ENCODE peak calls at places on chromosomes 4 and X, in four cellular contexts. One of them, this sample, is unnamed.
A peak's percentile ranks its signal among the peaks of the same experiment; 100 is the strongest.

GRCh38 chr4:188439641-188440311 is 300.5 kb downstream of the TRIML1 start:
- DNase-seq in SJSA1: no peak
- DNase-seq in CD8-positive, alpha-beta T cell: no peak
- DNase-seq in cardiac muscle cell: peak; percentile 13
- DNase-seq in this sample: no peak

GRCh38 chrX:30906726-30907125 is 17.7 kb upstream of the TAB3 start:
- DNase-seq in cardiac muscle cell: peak; percentile 20
- DNase-seq in SJSA1: peak; percentile 23
- DNase-seq in CD8-positive, alpha-beta T cell: no peak
- DNase-seq in this sample: no peak

GRCh38 chr4:87489678-87490077 is 39.5 kb downstream of the SPARCL1 start:
- DNase-seq in SJSA1: no peak
- DNase-seq in CD8-positive, alpha-beta T cell: no peak
- DNase-seq in cardiac muscle cell: peak; percentile 62
- DNase-seq in this sample: no peak

GRCh38 chr4:57425610-57426009 is 315.4 kb upstream of the IGFBP7 start:
- DNase-seq in cardiac muscle cell: no peak
- DNase-seq in CD8-positive, alpha-beta T cell: no peak
- DNase-seq in SJSA1: no peak
- DNase-seq in this sample: no peak

GRCh38 chrX:68978211-68978780 is 149.5 kb downstream of the EFNB1 start:
- DNase-seq in cardiac muscle cell: peak; percentile 83
- DNase-seq in CD8-positive, alpha-beta T cell: no peak
- DNase-seq in SJSA1: no peak
- DNase-seq in this sample: no peak

GRCh38 chr4:71195932-71196331 is 142.9 kb upstream of the SLC4A4 start:
- DNase-seq in SJSA1: no peak
- DNase-seq in cardiac muscle cell: peak; percentile 52
- DNase-seq in CD8-positive, alpha-beta T cell: no peak
- DNase-seq in this sample: no peak

GRCh38 chr4:48167538-48168263 is 33.7 kb upstream of the TXK start:
- DNase-seq in SJSA1: no peak
- DNase-seq in cardiac muscle cell: peak; percentile 11
- DNase-seq in CD8-positive, alpha-beta T cell: no peak
- DNase-seq in this sample: no peak

GRCh38 chr4:76197001-76197743 is 16.5 kb downstream of the SCARB2 start:
- DNase-seq in CD8-positive, alpha-beta T cell: no peak
- DNase-seq in SJSA1: no peak
- DNase-seq in cardiac muscle cell: no peak
- DNase-seq in this sample: no peak

GRCh38 chrX:1597345-1598020 is 6.1 kb downstream of the AKAP17A start:
- DNase-seq in cardiac muscle cell: no peak
- DNase-seq in SJSA1: no peak
- DNase-seq in CD8-positive, alpha-beta T cell: peak; percentile 29
- DNase-seq in this sample: no peak

GRCh38 chr4:37370052-37370451 is 125.5 kb downstream of the NWD2 start:
- DNase-seq in SJSA1: no peak
- DNase-seq in CD8-positive, alpha-beta T cell: no peak
- DNase-seq in cardiac muscle cell: no peak
- DNase-seq in this sample: no peak

GRCh38 chr4:67687639-67688038 is 13.3 kb downstream of the UBA6 start:
- DNase-seq in SJSA1: no peak
- DNase-seq in CD8-positive, alpha-beta T cell: no peak
- DNase-seq in cardiac muscle cell: peak; percentile 66
- DNase-seq in this sample: no peak

GRCh38 chr4:3461515-3462291 is 1.4 kb upstream of the DOK7 start:
- DNase-seq in CD8-positive, alpha-beta T cell: no peak
- DNase-seq in cardiac muscle cell: peak; percentile 25
- DNase-seq in SJSA1: no peak
- DNase-seq in this sample: no peak

GRCh38 chrX:14064632-14065432 is 35.1 kb upstream of the GEMIN8 start:
- DNase-seq in CD8-positive, alpha-beta T cell: no peak
- DNase-seq in cardiac muscle cell: peak; percentile 74
- DNase-seq in SJSA1: no peak
- DNase-seq in this sample: no peak

GRCh38 chr4:22471999-22472434 is 43.8 kb downstream of the ADGRA3 start:
- DNase-seq in cardiac muscle cell: no peak
- DNase-seq in SJSA1: no peak
- DNase-seq in CD8-positive, alpha-beta T cell: no peak
- DNase-seq in this sample: no peak

GRCh38 chrX:101749436-101749835 is 89.8 kb upstream of the ARMCX2 start:
- DNase-seq in cardiac muscle cell: peak; percentile 0
- DNase-seq in SJSA1: no peak
- DNase-seq in CD8-positive, alpha-beta T cell: no peak
- DNase-seq in this sample: no peak

GRCh38 chrX:53269536-53270107 is 11.8 kb downstream of the IQSEC2 start:
- DNase-seq in SJSA1: no peak
- DNase-seq in cardiac muscle cell: no peak
- DNase-seq in CD8-positive, alpha-beta T cell: no peak
- DNase-seq in this sample: no peak

GRCh38 chrX:53268173-53268572 is 13.2 kb downstream of the IQSEC2 start:
- DNase-seq in CD8-positive, alpha-beta T cell: no peak
- DNase-seq in cardiac muscle cell: no peak
- DNase-seq in SJSA1: no peak
- DNase-seq in this sample: no peak

GRCh38 chrX:53266175-53266574 is 15.2 kb downstream of the IQSEC2 start:
- DNase-seq in cardiac muscle cell: no peak
- DNase-seq in CD8-positive, alpha-beta T cell: no peak
- DNase-seq in SJSA1: no peak
- DNase-seq in this sample: no peak

GRCh38 chrX:53265771-53266170 is 15.6 kb downstream of the IQSEC2 start:
- DNase-seq in cardiac muscle cell: peak; percentile 65
- DNase-seq in SJSA1: no peak
- DNase-seq in CD8-positive, alpha-beta T cell: no peak
- DNase-seq in this sample: no peak

GRCh38 chrX:53266914-53267313 is 14.5 kb downstream of the IQSEC2 start:
- DNase-seq in SJSA1: no peak
- DNase-seq in cardiac muscle cell: no peak
- DNase-seq in CD8-positive, alpha-beta T cell: no peak
- DNase-seq in this sample: no peak
- H3K27me3 ChIP-seq in SJSA1: no peaks in the 10 kb centered on the region
- H3K27me3 ChIP-seq in cardiac muscle cell: no peaks in the 10 kb centered on the region
- H3K27me3 ChIP-seq in CD8-positive, alpha-beta T cell: no peaks in the 10 kb centered on the region
- H3K27me3 ChIP-seq in this sample: no peaks in the 10 kb centered on the region

DNA sequence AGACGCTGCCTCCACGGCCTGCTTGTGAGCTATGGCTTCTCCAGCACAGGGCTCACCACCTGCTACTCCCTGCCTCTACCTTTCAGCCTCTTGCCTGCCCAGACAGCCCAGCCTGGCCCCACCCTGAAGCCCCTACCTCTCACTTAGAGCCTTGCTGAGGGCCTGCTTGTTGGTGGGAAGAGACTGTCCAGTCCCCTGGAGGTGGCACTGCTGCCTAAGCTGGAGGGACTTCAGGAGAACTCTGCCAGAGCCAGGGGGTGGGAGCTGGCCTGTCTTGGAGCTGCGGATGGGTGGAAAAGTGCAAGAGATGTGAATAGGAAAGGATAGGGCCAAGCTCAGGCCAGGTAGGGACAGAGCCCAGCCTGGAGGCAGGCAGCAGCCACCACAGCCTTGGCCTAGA is 2.7 kb upstream of the ZNF185 start:
- DNase-seq in SJSA1: no peak
- DNase-seq in cardiac muscle cell: no peak
- DNase-seq in CD8-positive, alpha-beta T cell: no peak
- DNase-seq in this sample: no peak
- H3K27ac ChIP-seq in SJSA1: no peak overlapping the region
- H3K27ac ChIP-seq in cardiac muscle cell: no peak overlapping the region
- H3K27ac ChIP-seq in CD8-positive, alpha-beta T cell: no peak overlapping the region
- H3K27ac ChIP-seq in this sample: no peak overlapping the region

DNA sequence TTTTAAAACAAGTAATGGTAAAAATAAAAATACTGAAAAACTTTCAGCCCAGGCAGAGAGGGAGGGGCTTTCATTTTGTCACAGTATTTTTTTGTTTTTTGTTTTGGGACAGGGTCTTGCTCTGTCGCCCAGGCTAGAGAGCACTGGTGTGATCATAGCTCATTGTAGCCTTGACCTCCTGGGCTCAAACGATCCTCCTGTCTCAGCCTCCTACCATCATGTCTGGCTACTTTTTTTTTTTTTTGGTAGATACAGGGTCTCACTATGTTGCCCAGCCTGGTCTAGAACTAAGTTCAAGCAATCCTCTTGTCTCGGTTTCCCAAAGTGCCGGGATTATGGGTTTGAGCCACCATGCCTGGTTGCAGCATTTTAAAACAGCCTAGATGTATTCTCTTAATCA is 40.8 kb upstream of the FAT1 start:
- DNase-seq in CD8-positive, alpha-beta T cell: no peak
- DNase-seq in cardiac muscle cell: no peak
- DNase-seq in SJSA1: no peak
- DNase-seq in this sample: no peak
- H3K4me3 ChIP-seq in CD8-positive, alpha-beta T cell: no peak overlapping the region
- H3K4me3 ChIP-seq in cardiac muscle cell: no peak overlapping the region
- H3K4me3 ChIP-seq in SJSA1: no peak overlapping the region
- H3K4me3 ChIP-seq in this sample: no peak overlapping the region

DNA sequence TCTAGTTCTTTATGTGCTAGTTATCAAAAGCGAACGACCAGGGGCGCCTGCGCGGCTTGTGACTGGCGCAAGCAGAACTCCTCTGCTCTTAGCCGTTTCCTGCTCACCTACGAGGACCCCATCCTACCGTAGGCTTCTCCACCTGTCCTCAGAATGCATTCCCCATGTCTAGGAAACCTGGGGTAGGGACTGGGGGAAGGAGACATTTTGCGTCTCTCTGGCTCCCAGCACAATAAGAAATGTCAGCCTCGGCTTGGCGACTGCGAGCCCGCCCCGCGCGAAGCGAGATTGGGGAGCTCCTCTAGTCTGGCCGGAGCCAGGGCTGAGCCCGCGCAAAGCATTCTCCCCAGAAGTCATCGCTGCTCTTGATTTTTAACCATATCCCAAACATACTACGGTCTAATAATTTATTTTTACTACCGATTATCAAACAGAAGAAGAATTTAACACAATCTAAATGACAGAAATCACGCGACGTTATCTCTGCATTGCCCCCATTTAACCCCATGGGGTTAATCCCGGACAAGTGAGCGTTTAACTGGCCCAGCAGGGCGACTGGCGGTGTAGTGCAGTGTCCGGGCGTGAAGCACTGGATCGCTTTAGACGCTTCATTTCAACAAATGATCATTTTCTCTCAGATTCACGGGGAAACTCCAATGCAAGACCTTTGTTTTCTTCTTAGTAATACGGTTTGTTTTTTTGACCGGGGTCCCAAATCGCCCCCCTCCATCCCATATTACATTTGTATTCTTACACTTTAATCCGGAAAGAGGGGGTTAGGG is 7.9 kb upstream of the PITX2 start:
- DNase-seq in cardiac muscle cell: no peak
- DNase-seq in CD8-positive, alpha-beta T cell: no peak
- DNase-seq in SJSA1: no peak
- DNase-seq in this sample: no peak
- H3K27me3 ChIP-seq in cardiac muscle cell: peaks cover 100% of the 10 kb centered on the region
- H3K27me3 ChIP-seq in CD8-positive, alpha-beta T cell: peaks cover 55% of the 10 kb centered on the region
- H3K27me3 ChIP-seq in SJSA1: no peaks in the 10 kb centered on the region
- H3K27me3 ChIP-seq in this sample: no peaks in the 10 kb centered on the region

GRCh38 chrX:2632533-2633504 is 58.3 kb upstream of the CD99 start:
- DNase-seq in CD8-positive, alpha-beta T cell: no peak
- DNase-seq in cardiac muscle cell: no peak
- DNase-seq in SJSA1: no peak
- DNase-seq in this sample: no peak
- H3K27ac ChIP-seq in CD8-positive, alpha-beta T cell: no peak overlapping the region
- H3K27ac ChIP-seq in cardiac muscle cell: no peak overlapping the region
- H3K27ac ChIP-seq in SJSA1: no peak overlapping the region
- H3K27ac ChIP-seq in this sample: no peak overlapping the region

GRCh38 chrX:24099394-24099793 is 44.6 kb downstream of the EIF2S3 start:
- DNase-seq in cardiac muscle cell: no peak
- DNase-seq in CD8-positive, alpha-beta T cell: no peak
- DNase-seq in SJSA1: no peak
- DNase-seq in this sample: no peak
- H3K4me3 ChIP-seq in cardiac muscle cell: no peak overlapping the region
- H3K4me3 ChIP-seq in CD8-positive, alpha-beta T cell: no peak overlapping the region
- H3K4me3 ChIP-seq in SJSA1: no peak overlapping the region
- H3K4me3 ChIP-seq in this sample: no peak overlapping the region

DNA sequence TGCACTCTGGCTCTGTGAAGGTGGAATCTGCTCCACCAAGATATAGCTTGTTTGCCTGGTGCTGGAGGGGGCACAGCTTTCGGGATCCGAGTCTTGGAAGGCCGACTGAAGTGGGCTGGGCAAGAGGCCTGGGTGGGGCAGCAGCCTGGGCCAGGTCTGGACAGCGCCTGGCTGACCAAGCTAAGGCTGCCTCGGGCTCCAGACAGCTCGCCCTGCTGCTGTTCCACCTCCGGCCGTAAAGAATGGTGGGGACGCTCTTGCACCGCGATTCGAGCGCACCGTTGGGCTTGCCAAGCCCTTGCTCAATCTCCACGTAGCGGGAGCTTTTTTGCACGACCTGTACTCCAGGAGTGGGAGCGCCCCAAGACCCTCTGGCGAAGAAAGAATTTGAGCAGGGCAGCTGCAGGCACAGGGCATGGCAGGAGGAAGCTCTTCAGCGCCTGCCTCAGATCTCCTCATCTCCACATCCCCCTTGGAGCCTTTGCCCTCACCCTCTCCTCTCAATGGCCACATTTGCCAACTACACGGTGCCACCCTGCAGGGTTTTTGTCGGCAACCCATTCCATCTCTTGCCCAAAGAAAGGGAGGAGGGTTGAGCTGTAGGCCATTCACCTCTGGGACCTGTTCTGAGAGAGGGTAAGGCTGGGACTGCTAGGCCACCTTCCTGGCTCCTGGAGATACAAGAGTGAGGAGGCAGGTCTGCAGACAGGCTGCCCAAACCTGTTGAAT is 18.9 kb downstream of the CNGA2 start:
- DNase-seq in cardiac muscle cell: peak; percentile 68
- DNase-seq in CD8-positive, alpha-beta T cell: no peak
- DNase-seq in SJSA1: peak; percentile 5
- DNase-seq in this sample: peak; percentile 22
- H3K27me3 ChIP-seq in cardiac muscle cell: no peaks in the 10 kb centered on the region
- H3K27me3 ChIP-seq in CD8-positive, alpha-beta T cell: no peaks in the 10 kb centered on the region
- H3K27me3 ChIP-seq in SJSA1: no peaks in the 10 kb centered on the region
- H3K27me3 ChIP-seq in this sample: no peaks in the 10 kb centered on the region

GRCh38 chrX:43861750-43862149 is 20.5 kb downstream of the MAOB start:
- DNase-seq in CD8-positive, alpha-beta T cell: no peak
- DNase-seq in cardiac muscle cell: no peak
- DNase-seq in SJSA1: no peak
- DNase-seq in this sample: no peak
- H3K27ac ChIP-seq in CD8-positive, alpha-beta T cell: no peak overlapping the region
- H3K27ac ChIP-seq in cardiac muscle cell: no peak overlapping the region
- H3K27ac ChIP-seq in SJSA1: no peak overlapping the region
- H3K27ac ChIP-seq in this sample: no peak overlapping the region

GRCh38 chrX:25015486-25016360 is at the start of gene ARX:
- DNase-seq in CD8-positive, alpha-beta T cell: no peak
- DNase-seq in SJSA1: no peak
- DNase-seq in cardiac muscle cell: peak; percentile 65
- DNase-seq in this sample: no peak
- H3K4me3 ChIP-seq in CD8-positive, alpha-beta T cell: no peak within 1 kb of the TSS
- H3K4me3 ChIP-seq in SJSA1: no peak within 1 kb of the TSS
- H3K4me3 ChIP-seq in cardiac muscle cell: peak within 1 kb of the TSS; percentile 23
- H3K4me3 ChIP-seq in this sample: no peak within 1 kb of the TSS